ENCODE peak calls at places on chromosomes 3 and 15, in five cellular contexts. H is aorta, J is cardiac muscle cell, I is endodermal cell, S is AG04450. Z is an unnamed sample.

GRCh38 chr15:69225355-69226027 is 65.1 kb downstream of the GLCE start:
- DNase-seq in H (no peak), S (no peak), I (no peak), J (peak; percentile 18), Z (no peak)

GRCh38 chr3:182292586-182292985 is 500.7 kb upstream of the ATP11B start:
- DNase-seq in J (no peak), I (no peak), H (no peak), S (no peak), Z (no peak)

GRCh38 chr3:61857297-61857696 is 295.9 kb downstream of the PTPRG start:
- DNase-seq in J (no peak), I (peak; percentile 25), S (no peak), H (no peak), Z (no peak)

GRCh38 chr15:89874926-89875564 is 18.7 kb downstream of the AP3S2 start:
- DNase-seq in S (no peak), I (peak; percentile 93), H (peak; percentile 94), J (peak; percentile 86), Z (peak; percentile 80)

GRCh38 chr15:94709319-94709718 is 478.0 kb downstream of the MCTP2 start:
- DNase-seq in S (no peak), J (no peak), H (no peak), I (no peak), Z (no peak)

GRCh38 chr3:69454204-69454787 is 68.4 kb upstream of the FRMD4B start:
- DNase-seq in H (no peak), J (no peak), I (no peak), S (no peak), Z (no peak)

GRCh38 chr15:60115579-60116415 is 111.7 kb downstream of the FOXB1 start:
- DNase-seq in S (no peak), H (no peak), I (no peak), J (no peak), Z (no peak)

GRCh38 chr15:36882487-36883108 is 217.8 kb downstream of the MEIS2 start:
- DNase-seq in I (peak; percentile 73), H (no peak), S (no peak), J (peak; percentile 52), Z (peak; percentile 19)

GRCh38 chr3:175337631-175338030 is 478.5 kb downstream of the NAALADL2 start:
- DNase-seq in J (no peak), I (no peak), S (no peak), H (no peak), Z (no peak)

GRCh38 chr3:149547413-149547812 is 72.9 kb downstream of the TM4SF4 start:
- DNase-seq in J (no peak), I (no peak), H (peak; percentile 84), S (no peak), Z (peak; percentile 67)

GRCh38 chr3:131218196-131218595 is 163.4 kb upstream of the NUDT16 start:
- DNase-seq in J (no peak), H (no peak), I (no peak), S (no peak), Z (no peak)

GRCh38 chr3:172569128-172570008 is 46.1 kb upstream of the TNFSF10 start:
- DNase-seq in S (no peak), J (no peak), H (no peak), I (no peak), Z (no peak)

GRCh38 chr3:65551945-65552344 is 486.8 kb downstream of the MAGI1 start:
- DNase-seq in S (no peak), I (no peak), H (no peak), J (peak; percentile 54), Z (no peak)

GRCh38 chr15:55360256-55360655 is 41.2 kb downstream of the PIGB start:
- DNase-seq in I (no peak), J (no peak), H (no peak), S (no peak), Z (no peak)

GRCh38 chr3:58231666-58232065 is 5.9 kb upstream of the ABHD6 start:
- DNase-seq in J (no peak), H (no peak), S (no peak), I (no peak), Z (no peak)

GRCh38 chr3:47910777-47911440 is 105.3 kb downstream of the MAP4 start:
- DNase-seq in S (peak; percentile 70), H (no peak), I (peak; percentile 75), J (no peak), Z (no peak)

GRCh38 chr3:186487819-186488218 is 56.4 kb downstream of the CRYGS start:
- DNase-seq in H (no peak), I (peak; percentile 67), J (peak; percentile 52), S (no peak), Z (no peak)

GRCh38 chr3:188052229-188052965 is 101.6 kb upstream of the LPP start:
- DNase-seq in S (no peak), J (peak; percentile 36), H (peak; percentile 92), I (peak; percentile 88), Z (peak; percentile 83)

GRCh38 chr3:60737633-60738399 is 513.4 kb downstream of the FHIT start:
- DNase-seq in S (no peak), I (no peak), H (no peak), J (no peak), Z (no peak)

GRCh38 chr15:96181873-96182301 is 148.6 kb upstream of the NR2F2 start:
- DNase-seq in H (peak; percentile 88), J (no peak), S (peak; percentile 85), I (no peak), Z (peak; percentile 25)

GRCh38 chr3:184448321-184449160 is 68.7 kb downstream of the CHRD start:
- DNase-seq in I (no peak), H (peak; percentile 66), S (peak; percentile 39), J (no peak), Z (no peak)

GRCh38 chr3:184491867-184492615 is 69.5 kb upstream of the EPHB3 start:
- DNase-seq in S (no peak), I (no peak), J (no peak), H (no peak), Z (peak; percentile 33)

GRCh38 chr3:111498022-111498421 is 44.0 kb upstream of the CD96 start:
- DNase-seq in J (no peak), S (no peak), H (no peak), I (no peak), Z (no peak)
- H3K27ac ChIP-seq in J (no peak overlapping the region), S (no peak overlapping the region), H (no peak overlapping the region), I (no peak overlapping the region), Z (no peak overlapping the region)

GRCh38 chr3:14388200-14388599 is 14.2 kb upstream of the SLC6A6 start:
- DNase-seq in H (no peak), I (no peak), S (no peak), J (no peak), Z (no peak)
- H3K27ac ChIP-seq in H (no peak overlapping the region), I (no peak overlapping the region), S (no peak overlapping the region), J (no peak overlapping the region), Z (no peak overlapping the region)

DNA sequence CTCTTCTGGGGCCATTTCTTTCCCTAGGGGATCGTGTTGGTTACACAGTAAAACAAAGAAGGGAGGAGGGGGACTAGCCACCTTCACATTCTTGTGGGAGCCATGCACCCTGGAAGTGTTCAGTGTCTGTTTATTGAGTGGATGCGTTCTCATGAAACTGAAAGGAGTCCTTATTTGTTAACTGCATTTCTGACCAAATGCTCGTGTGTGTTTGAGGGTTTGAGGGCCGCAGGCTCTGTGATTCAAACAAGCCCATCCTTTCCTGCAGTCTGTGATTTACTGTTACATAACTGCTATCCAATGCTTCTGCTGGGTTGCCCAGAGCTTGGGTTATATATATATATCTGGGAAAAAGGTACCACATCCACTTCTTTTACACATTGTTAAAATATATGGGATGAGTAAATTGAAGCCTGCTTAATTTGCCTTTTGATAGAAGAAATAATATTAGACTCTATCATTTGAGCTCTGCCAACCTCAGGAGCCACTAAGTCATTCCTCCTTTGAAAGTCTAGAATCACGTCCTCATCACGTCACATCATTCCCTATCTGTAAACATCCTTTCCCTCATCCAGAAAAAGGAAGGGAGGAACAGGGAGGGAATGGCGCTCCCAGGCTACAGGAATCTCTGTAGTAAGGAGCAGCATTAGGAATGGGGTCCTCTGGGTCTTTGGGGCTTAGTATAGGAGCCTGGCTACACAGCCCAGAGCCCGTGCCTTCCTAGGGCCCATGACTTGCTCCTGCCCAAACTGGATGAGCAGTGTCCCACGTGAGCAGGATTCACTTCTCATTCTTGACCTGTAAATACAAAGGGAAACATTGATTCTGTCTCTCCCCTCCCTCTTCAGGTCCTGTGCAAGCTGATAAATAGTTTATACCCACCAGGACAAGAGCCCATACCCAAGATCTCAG is 1.5 kb downstream of the TAGLN3 start:
- DNase-seq in I (no peak), S (no peak), H (no peak), J (no peak), Z (no peak)
- H3K27ac ChIP-seq in I (peak overlapping the region; percentile 97), S (no peak overlapping the region), H (no peak overlapping the region), J (no peak overlapping the region), Z (no peak overlapping the region)

DNA sequence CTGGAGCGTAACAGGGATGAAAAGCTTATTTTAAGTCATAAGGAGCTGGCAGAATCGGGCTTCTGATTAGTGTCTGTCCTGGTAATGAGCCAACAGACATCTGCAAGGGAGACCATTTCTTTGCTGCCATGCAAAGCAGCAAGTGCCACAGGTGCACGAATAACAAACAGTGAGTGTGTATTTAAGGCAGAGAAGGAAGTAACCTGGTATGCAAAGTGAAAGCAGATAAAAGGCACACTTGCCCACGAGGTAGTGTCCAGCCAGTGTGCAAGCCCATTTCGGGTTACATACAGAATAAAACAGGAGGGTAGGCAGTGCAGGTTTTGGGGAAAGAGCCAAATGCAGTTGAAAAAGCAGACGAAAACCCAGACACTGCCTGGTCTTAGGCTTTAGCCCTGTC is 1153.7 kb downstream of the SI start:
- DNase-seq in S (no peak), I (no peak), J (no peak), H (no peak), Z (no peak)
- H3K27ac ChIP-seq in S (no peak overlapping the region), I (no peak overlapping the region), J (no peak overlapping the region), H (no peak overlapping the region), Z (no peak overlapping the region)

GRCh38 chr3:98890181-98890882 is 11.2 kb downstream of the DCBLD2 start:
- DNase-seq in S (no peak), I (no peak), J (no peak), H (no peak), Z (no peak)

GRCh38 chr3:98887684-98888083 is 13.8 kb downstream of the DCBLD2 start:
- DNase-seq in H (no peak), I (no peak), S (no peak), J (no peak), Z (no peak)

GRCh38 chr3:98893740-98894139 is 7.8 kb downstream of the DCBLD2 start:
- DNase-seq in I (peak; percentile 47), J (no peak), S (no peak), H (no peak), Z (no peak)

GRCh38 chr3:98892263-98892662 is 9.2 kb downstream of the DCBLD2 start:
- DNase-seq in S (no peak), H (no peak), J (no peak), I (no peak), Z (no peak)

DNA sequence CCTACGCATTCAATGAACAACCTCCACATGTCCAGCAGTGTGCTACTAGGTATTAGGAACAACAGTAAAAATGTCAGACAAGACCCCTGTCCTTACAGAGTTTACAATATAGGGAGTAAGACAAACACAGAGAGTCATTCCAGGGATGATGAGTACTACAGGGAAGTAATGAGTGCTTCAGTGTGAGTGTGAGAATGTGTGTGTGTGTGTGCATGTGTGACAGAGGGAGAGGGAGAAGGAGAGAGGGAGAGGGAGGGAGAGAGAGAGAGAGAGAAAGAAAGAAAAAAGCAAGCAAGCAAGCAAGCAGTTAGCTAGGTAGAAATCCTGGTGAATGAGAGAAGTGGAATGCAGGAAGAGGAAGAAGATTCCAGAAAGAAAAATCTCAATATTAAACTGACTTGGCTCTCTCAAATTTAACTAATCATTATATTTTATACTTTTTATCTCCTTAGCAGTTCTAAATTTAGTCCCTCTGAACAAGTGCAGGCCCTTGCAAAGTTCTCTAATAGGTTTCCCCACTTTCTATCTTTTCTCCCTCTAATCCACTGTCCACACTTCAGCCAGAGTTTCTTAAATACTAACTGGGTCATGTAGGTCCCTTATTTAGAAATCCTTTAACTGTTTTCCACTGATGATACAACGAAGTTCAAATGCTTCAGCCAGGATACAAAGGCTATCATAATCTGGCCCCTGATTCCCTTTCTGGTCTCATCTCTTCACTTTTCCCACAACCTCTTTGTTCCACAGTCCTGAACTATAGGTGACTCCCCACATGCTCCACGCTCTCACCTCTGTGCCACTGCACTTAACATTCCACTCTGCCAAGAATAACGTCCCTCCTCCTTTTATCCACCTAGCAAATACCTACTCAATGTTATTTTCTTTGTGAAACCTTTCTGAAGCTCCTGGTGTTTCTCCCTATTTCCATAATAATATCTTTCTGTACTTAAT is 10.3 kb downstream of the DCBLD2 start:
- DNase-seq in J (peak; percentile 50), H (no peak), S (no peak), I (no peak), Z (no peak)
- H3K27ac ChIP-seq in J (peak overlapping the region; percentile 91), H (no peak overlapping the region), S (peak overlapping the region; percentile 12), I (no peak overlapping the region), Z (peak overlapping the region; percentile 49)